ENCODE peak calls at places on chromosomes 13 and 19, in seven cellular contexts. J is hypothalamus, G is KBM-7, Z is NCI-H1436 treated with DMSO at 0.1 percent for 48 hours, F is T-helper 1 cell, K is non-pigmented ciliary epithelial cell, Y is naive B cell. O is an unnamed sample.

GRCh38 chr13:81140675-81141074 is 799.7 kb upstream of the SPRY2 start:
- DNase-seq in K (no peak), F (no peak), J (no peak), Y (no peak), G (no peak), Z (no peak), O (no peak)

GRCh38 chr13:110397445-110397844 is 90.4 kb downstream of the COL4A2 start:
- DNase-seq in G (no peak), Z (no peak), K (no peak), F (no peak), J (no peak), Y (no peak), O (no peak)

GRCh38 chr19:3365447-3366103 is 808 bp upstream of the NFIC start:
- DNase-seq in G (peak), K (no peak), Y (no peak), J (peak), Z (no peak), F (no peak), O (no peak)

GRCh38 chr13:23949736-23950135 is 52.4 kb upstream of the C1QTNF9B start:
- DNase-seq in F (no peak), Y (no peak), Z (no peak), K (no peak), J (no peak), G (no peak), O (no peak)

GRCh38 chr13:110640591-110641029 is 25.3 kb downstream of the NAXD start:
- DNase-seq in Y (no peak), G (no peak), J (no peak), Z (no peak), K (no peak), F (no peak), O (no peak)

GRCh38 chr19:35641515-35642151 is at the start of gene ETV2:
- DNase-seq in F (no peak), Y (peak), G (no peak), K (no peak), Z (no peak), J (no peak), O (peak)

GRCh38 chr19:31280266-31281006 is 68.8 kb downstream of the TSHZ3 start:
- DNase-seq in J (no peak), G (no peak), Z (no peak), F (no peak), K (no peak), Y (no peak), O (no peak)

GRCh38 chr13:34849406-34849805 is 92.7 kb upstream of the NBEA start:
- DNase-seq in J (no peak), F (no peak), G (no peak), Y (no peak), K (no peak), Z (no peak), O (no peak)

GRCh38 chr19:53308339-53308811 is 25.2 kb upstream of the ZNF845 start:
- DNase-seq in G (no peak), J (no peak), F (no peak), Z (no peak), Y (no peak), K (no peak), O (no peak)